ENCODE peak calls at places on chromosomes 11 and 22, in eight cellular contexts. U is HCT116, K is MM.1S, F is upper lobe of right lung, N is fibroblast of lung, T is left ventricle myocardium inferior, Z is foreskin fibroblast, E is epithelial cell of esophagus. S is an unnamed sample.

GRCh38 chr11:126893796-126894195 is 106.8 kb downstream of the KIRREL3 start:
- DNase-seq in U (no peak), K (no peak), F (no peak), N (no peak), T (no peak), Z (no peak), E (no peak), S (no peak)

GRCh38 chr11:92087916-92088537 is 136.6 kb upstream of the FAT3 start:
- DNase-seq in U (no peak), K (no peak), F (no peak), N (no peak), T (no peak), Z (no peak), E (no peak), S (no peak)

GRCh38 chr22:25630446-25630845 is 66.0 kb downstream of the GRK3 start:
- DNase-seq in U (no peak), K (no peak), F (no peak), N (no peak), T (no peak), Z (no peak), E (no peak), S (no peak)

GRCh38 chr22:28810839-28811491 is 10.6 kb upstream of the XBP1 start:
- DNase-seq in U (no peak), K (peak), F (no peak), N (no peak), T (no peak), Z (no peak), E (no peak), S (no peak)

GRCh38 chr22:47328550-47329243 is 566.2 kb downstream of the TBC1D22A start:
- DNase-seq in U (peak), K (no peak), F (no peak), N (peak), T (no peak), Z (peak), E (peak), S (no peak)

GRCh38 chr11:125055107-125055715 is 7.9 kb upstream of the SLC37A2 start:
- DNase-seq in U (no peak), K (no peak), F (no peak), N (no peak), T (no peak), Z (no peak), E (peak), S (no peak)

GRCh38 chr22:23606204-23607131 is 25.7 kb downstream of the DRICH1 start:
- DNase-seq in U (no peak), K (no peak), F (no peak), N (no peak), T (no peak), Z (no peak), E (no peak), S (no peak)

GRCh38 chr11:83019888-83020579 is 51.7 kb downstream of the RAB30 start:
- DNase-seq in U (no peak), K (no peak), F (no peak), N (no peak), T (peak), Z (no peak), E (peak), S (no peak)

GRCh38 chr11:64644348-64645242 is 53.6 kb downstream of the SLC22A12 start:
- DNase-seq in U (no peak), K (no peak), F (no peak), N (no peak), T (no peak), Z (no peak), E (peak), S (no peak)

GRCh38 chr22:29630987-29631386 is 27.6 kb downstream of the NF2 start:
- DNase-seq in U (no peak), K (no peak), F (no peak), N (no peak), T (no peak), Z (no peak), E (no peak), S (no peak)

GRCh38 chr11:76791861-76792260 is 8.7 kb downstream of the TSKU start:
- DNase-seq in U (no peak), K (no peak), F (no peak), N (peak), T (no peak), Z (peak), E (peak), S (no peak)

GRCh38 chr11:17400048-17400775 is 11.8 kb upstream of the KCNJ11 start:
- DNase-seq in U (no peak), K (no peak), F (no peak), N (no peak), T (no peak), Z (no peak), E (no peak), S (peak)

GRCh38 chr11:48122656-48123055 is 94.0 kb upstream of the OR4B1 start:
- DNase-seq in U (no peak), K (no peak), F (no peak), N (no peak), T (no peak), Z (no peak), E (no peak), S (no peak)

GRCh38 chr11:70367071-70367470 is 31.3 kb upstream of the CTTN start:
- DNase-seq in U (no peak), K (no peak), F (no peak), N (peak), T (no peak), Z (no peak), E (no peak), S (no peak)

GRCh38 chr11:75780888-75781287 is 12.3 kb downstream of the DGAT2 start:
- DNase-seq in U (no peak), K (no peak), F (no peak), N (no peak), T (no peak), Z (no peak), E (no peak), S (no peak)

GRCh38 chr11:16874275-16874975 is 136.0 kb downstream of the C11orf58 start:
- DNase-seq in U (no peak), K (no peak), F (no peak), N (no peak), T (no peak), Z (no peak), E (peak), S (no peak)

GRCh38 chr11:37142591-37142990 is 544.6 kb upstream of the RAG2 start:
- DNase-seq in U (no peak), K (no peak), F (no peak), N (no peak), T (no peak), Z (no peak), E (no peak), S (no peak)

GRCh38 chr11:124745835-124746620 is 6.0 kb downstream of the VSIG2 start:
- DNase-seq in U (no peak), K (peak), F (no peak), N (no peak), T (no peak), Z (no peak), E (peak), S (peak)

GRCh38 chr22:19855504-19856409 is 1.1 kb upstream of the GNB1L start:
- DNase-seq in U (peak), K (peak), F (peak), N (peak), T (no peak), Z (peak), E (peak), S (peak)

GRCh38 chr11:76642341-76642740 is 28.2 kb downstream of the LRRC32 start:
- DNase-seq in U (no peak), K (no peak), F (no peak), N (no peak), T (no peak), Z (no peak), E (no peak), S (no peak)

GRCh38 chr22:50206599-50206998 is 5.8 kb downstream of the SELENOO start:
- DNase-seq in U (no peak), K (no peak), F (peak), N (peak), T (peak), Z (peak), E (peak), S (peak)

GRCh38 chr22:22200569-22201184 is 43.9 kb upstream of the VPREB1 start:
- DNase-seq in U (no peak), K (peak), F (no peak), N (no peak), T (no peak), Z (no peak), E (no peak), S (no peak)

GRCh38 chr22:38957046-38957770 is at the start of gene APOBEC3A:
- DNase-seq in U (no peak), K (no peak), F (no peak), N (no peak), T (peak), Z (no peak), E (peak), S (no peak)

GRCh38 chr11:6022954-6023353 is 7.6 kb downstream of the OR56A1 start:
- DNase-seq in U (peak), K (peak), F (no peak), N (peak), T (no peak), Z (no peak), E (peak), S (peak)

GRCh38 chr11:107689317-107690202 is 22.3 kb downstream of the SLN start:
- DNase-seq in U (peak), K (peak), F (peak), N (peak), T (peak), Z (peak), E (peak), S (peak)

GRCh38 chr11:115993613-115994012 is 489.4 kb upstream of the CADM1 start:
- DNase-seq in U (no peak), K (no peak), F (no peak), N (no peak), T (no peak), Z (no peak), E (no peak), S (no peak)

GRCh38 chr11:78313898-78314297 is 103.7 kb downstream of the GAB2 start:
- DNase-seq in U (no peak), K (no peak), F (peak), N (no peak), T (no peak), Z (peak), E (peak), S (no peak)

GRCh38 chr11:116062526-116063171 is 558.4 kb upstream of the CADM1 start:
- DNase-seq in U (no peak), K (no peak), F (no peak), N (peak), T (no peak), Z (no peak), E (no peak), S (peak)

GRCh38 chr22:49824936-49825335 is 2.7 kb downstream of the BRD1 start:
- DNase-seq in U (no peak), K (no peak), F (no peak), N (no peak), T (no peak), Z (no peak), E (no peak), S (no peak)

GRCh38 chr22:33112606-33113005 is 54.4 kb upstream of the SYN3 start:
- DNase-seq in U (no peak), K (peak), F (no peak), N (no peak), T (no peak), Z (no peak), E (no peak), S (peak)

GRCh38 chr22:42283288-42284229 is 13.1 kb upstream of the TCF20 start:
- DNase-seq in U (no peak), K (no peak), F (peak), N (no peak), T (no peak), Z (peak), E (no peak), S (no peak)

GRCh38 chr11:74055938-74056337 is 47.1 kb upstream of the UCP3 start:
- DNase-seq in U (peak), K (no peak), F (no peak), N (peak), T (no peak), Z (peak), E (peak), S (no peak)

GRCh38 chr22:37337204-37337943 is 55.1 kb downstream of the CYTH4 start:
- DNase-seq in U (no peak), K (no peak), F (no peak), N (peak), T (no peak), Z (peak), E (peak), S (no peak)
- H3K4me3 ChIP-seq in U (peak), K (no peak), F (no peak), N (no peak), T (no peak), Z (no peak), E (no peak), S (no peak)

GRCh38 chr22:43795320-43795719 is 16.8 kb downstream of the EFCAB6 start:
- DNase-seq in U (no peak), K (no peak), F (no peak), N (no peak), T (no peak), Z (no peak), E (no peak), S (no peak)

GRCh38 chr22:43792905-43793304 is 19.2 kb downstream of the EFCAB6 start:
- DNase-seq in U (no peak), K (no peak), F (no peak), N (no peak), T (no peak), Z (no peak), E (no peak), S (no peak)

GRCh38 chr22:43798492-43798891 is 13.6 kb downstream of the EFCAB6 start:
- DNase-seq in U (no peak), K (no peak), F (no peak), N (no peak), T (no peak), Z (no peak), E (no peak), S (peak)

GRCh38 chr22:43800970-43801369 is 11.1 kb downstream of the EFCAB6 start:
- DNase-seq in U (no peak), K (no peak), F (no peak), N (no peak), T (no peak), Z (no peak), E (no peak), S (no peak)

DNA sequence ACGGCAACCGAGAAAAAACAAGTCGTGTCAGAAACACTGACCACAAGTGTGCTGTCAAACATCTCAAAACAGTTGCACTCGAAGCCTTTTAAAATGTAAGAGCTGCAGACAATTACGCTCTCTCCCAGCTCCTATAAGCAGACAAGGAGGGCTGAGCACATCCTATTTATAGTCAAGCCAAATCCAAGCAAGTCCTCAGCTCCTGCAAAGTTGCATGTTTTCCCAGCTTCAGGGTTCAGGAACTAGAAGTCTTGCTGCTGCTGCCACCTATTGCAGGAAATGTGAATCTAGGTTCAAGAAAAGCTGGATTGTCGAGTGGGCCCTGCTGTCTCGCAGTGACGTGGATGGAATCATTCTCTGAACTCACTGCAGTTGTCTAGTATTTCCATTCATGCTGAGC is 15.5 kb downstream of the EFCAB6 start:
- DNase-seq in U (peak), K (no peak), F (no peak), N (peak), T (no peak), Z (peak), E (peak), S (no peak)
- TF ChIP-seq CTCF in U (peak), K (peak), F (peak), N (peak), T (peak), Z (peak), E (peak), S (no peak)

GRCh38 chr11:102553835-102554282 is 23.3 kb upstream of the MMP7 start:
- DNase-seq in U (no peak), K (no peak), F (no peak), N (no peak), T (no peak), Z (no peak), E (peak), S (peak)

GRCh38 chr11:102555091-102555490 is 24.5 kb upstream of the MMP7 start:
- DNase-seq in U (no peak), K (no peak), F (no peak), N (no peak), T (no peak), Z (no peak), E (no peak), S (no peak)

GRCh38 chr11:102551188-102551781 is 20.7 kb upstream of the MMP7 start:
- DNase-seq in U (no peak), K (no peak), F (no peak), N (no peak), T (no peak), Z (no peak), E (no peak), S (peak)

GRCh38 chr11:102552020-102552419 is 21.5 kb upstream of the MMP7 start:
- DNase-seq in U (no peak), K (no peak), F (no peak), N (no peak), T (no peak), Z (no peak), E (no peak), S (no peak)

DNA sequence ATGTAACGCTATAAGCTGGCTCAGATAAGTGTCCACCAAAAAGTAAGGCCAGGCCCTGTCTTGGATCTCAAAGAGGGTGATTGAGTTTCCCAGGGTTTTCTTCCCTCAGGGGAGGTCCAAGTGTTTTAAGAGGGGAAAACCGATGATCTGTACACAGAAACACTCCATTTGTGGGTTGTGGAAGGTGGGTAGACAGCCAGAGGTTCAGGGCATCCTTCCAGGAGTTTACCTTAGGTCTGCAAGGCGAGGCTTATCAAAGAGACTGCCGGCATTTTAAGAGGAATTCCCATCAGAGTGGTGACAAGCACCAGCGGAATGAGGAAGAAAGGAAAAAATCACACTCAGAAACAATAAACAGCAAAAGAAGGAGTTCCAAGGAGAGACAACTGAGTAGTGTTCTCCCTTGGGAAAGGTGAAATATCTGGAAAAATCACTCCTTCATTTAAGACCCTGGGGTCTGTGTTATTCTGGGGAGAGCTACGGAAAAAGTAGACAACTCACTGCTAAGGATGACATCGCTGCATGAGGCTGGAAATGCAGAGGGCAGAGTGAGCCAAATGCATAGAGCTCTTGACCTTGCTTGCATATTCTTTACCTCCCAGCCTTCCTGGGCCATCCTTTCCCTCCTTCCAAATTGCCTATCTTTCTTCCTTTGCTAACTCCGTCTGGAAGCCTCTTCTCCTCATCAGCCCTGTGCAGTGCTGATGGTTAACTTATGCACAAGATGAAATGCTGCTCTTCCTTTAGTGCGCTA is 22.1 kb upstream of the MMP7 start:
- DNase-seq in U (peak), K (no peak), F (no peak), N (no peak), T (no peak), Z (no peak), E (peak), S (no peak)
- H3K4me3 ChIP-seq in U (peak), K (no peak), F (no peak), N (no peak), T (no peak), Z (no peak), E (no peak), S (no peak)

GRCh38 chr11:44574620-44575287 is 9.3 kb downstream of the CD82 start:
- DNase-seq in U (no peak), K (peak), F (no peak), N (peak), T (no peak), Z (peak), E (peak), S (peak)
- TF ChIP-seq CTCF in U (no peak), K (no peak), F (no peak), N (no peak), T (no peak), Z (no peak), E (no peak), S (no peak)

GRCh38 chr11:33777906-33778305 is 3.6 kb upstream of the FBXO3 start:
- DNase-seq in U (no peak), K (peak), F (no peak), N (no peak), T (no peak), Z (no peak), E (no peak), S (no peak)

GRCh38 chr11:33775064-33775807 is 916 bp upstream of the FBXO3 start:
- DNase-seq in U (no peak), K (no peak), F (no peak), N (no peak), T (no peak), Z (no peak), E (no peak), S (no peak)

GRCh38 chr11:33774356-33775063 is at the start of gene FBXO3:
- DNase-seq in U (peak), K (peak), F (peak), N (peak), T (peak), Z (peak), E (peak), S (peak)

GRCh38 chr11:33773399-33774355 is 643 bp downstream of the FBXO3 start:
- DNase-seq in U (no peak), K (peak), F (no peak), N (no peak), T (no peak), Z (no peak), E (peak), S (peak)

GRCh38 chr11:33775832-33776231 is 1.5 kb upstream of the FBXO3 start:
- DNase-seq in U (no peak), K (no peak), F (no peak), N (peak), T (no peak), Z (no peak), E (peak), S (peak)
- H3K4me3 ChIP-seq in U (no peak), K (no peak), F (no peak), N (no peak), T (no peak), Z (no peak), E (no peak), S (no peak)

GRCh38 chr11:57643802-57644201 is 5.9 kb downstream of the YPEL4 start:
- DNase-seq in U (no peak), K (no peak), F (no peak), N (no peak), T (no peak), Z (no peak), E (no peak), S (no peak)

GRCh38 chr11:57639321-57640067 is 10.2 kb downstream of the YPEL4 start:
- DNase-seq in U (no peak), K (no peak), F (no peak), N (peak), T (no peak), Z (no peak), E (no peak), S (no peak)

GRCh38 chr11:57640068-57640800 is 9.5 kb downstream of the YPEL4 start:
- DNase-seq in U (no peak), K (no peak), F (no peak), N (no peak), T (no peak), Z (no peak), E (no peak), S (no peak)

GRCh38 chr11:57641011-57641410 is 8.7 kb downstream of the YPEL4 start:
- DNase-seq in U (no peak), K (peak), F (no peak), N (no peak), T (no peak), Z (no peak), E (no peak), S (no peak)

GRCh38 chr11:57641426-57641825 is 8.3 kb downstream of the YPEL4 start:
- DNase-seq in U (no peak), K (peak), F (no peak), N (peak), T (no peak), Z (no peak), E (peak), S (peak)
- TF ChIP-seq CTCF in U (peak), K (peak), F (peak), N (peak), T (peak), Z (peak), E (peak), S (peak)

S was measured in GM12865.